ENCODE peak calls at places on chromosomes 5 and 9, in nine cellular contexts. M is activated naive CD4-positive, alpha-beta T cell treated with anti-CD3 and anti-CD28 coated beads, Interleukin-2, amount 50 U/mL, for 72 hours; R is stimulated activated CD8-positive, alpha-beta memory T cell treated with anti-CD3 and anti-CD28 coated beads, Interleukin-15, amount 100 ng/mL, for 24 hours; Q is Daoy; Z is germinal center; L is cardiac muscle cell; S is MV-4-11; P is 8988T; U is fibroblast of the aortic adventitia. F is an unnamed sample.

GRCh38 chr9:112075009-112075378 is 100.1 kb downstream of the SUSD1 start:
- DNase-seq in M (no peak), R (no peak), Q (no peak), Z (no peak), L (no peak), S (no peak), P (no peak), U (no peak), F (no peak)

GRCh38 chr5:17275279-17276158 is 58.1 kb downstream of the BASP1 start:
- DNase-seq in M (no peak), R (no peak), Q (no peak), Z (no peak), L (no peak), S (no peak), P (no peak), U (no peak), F (no peak)

GRCh38 chr5:163489055-163489744 is 16.2 kb upstream of the MAT2B start:
- DNase-seq in M (no peak), R (no peak), Q (no peak), Z (no peak), L (no peak), S (peak), P (no peak), U (peak), F (peak)

GRCh38 chr9:113516840-113517577 is 53.5 kb downstream of the RGS3 start:
- DNase-seq in M (peak), R (peak), Q (peak), Z (peak), L (peak), S (peak), P (no peak), U (no peak), F (peak)

GRCh38 chr5:125481506-125482455 is 735.3 kb upstream of the ZNF608 start:
- DNase-seq in M (no peak), R (no peak), Q (no peak), Z (no peak), L (no peak), S (no peak), P (no peak), U (no peak), F (no peak)

GRCh38 chr9:95775191-95775590 is 100.3 kb upstream of the ERCC6L2 start:
- DNase-seq in M (no peak), R (no peak), Q (no peak), Z (no peak), L (no peak), S (no peak), P (no peak), U (no peak), F (no peak)

GRCh38 chr9:2290382-2290781 is 275.2 kb downstream of the SMARCA2 start:
- DNase-seq in M (no peak), R (no peak), Q (no peak), Z (no peak), L (peak), S (no peak), P (no peak), U (no peak), F (no peak)

GRCh38 chr9:27154923-27155322 is 45.9 kb downstream of the TEK start:
- DNase-seq in M (no peak), R (no peak), Q (peak), Z (no peak), L (peak), S (no peak), P (no peak), U (peak), F (peak)

GRCh38 chr5:142012186-142012785 is 541 bp downstream of the GNPDA1 start:
- DNase-seq in M (peak), R (no peak), Q (peak), Z (peak), L (peak), S (peak), P (peak), U (peak), F (peak)

GRCh38 chr5:159893020-159893695 is 23.1 kb upstream of the ADRA1B start:
- DNase-seq in M (no peak), R (no peak), Q (no peak), Z (no peak), L (no peak), S (no peak), P (no peak), U (no peak), F (no peak)

GRCh38 chr5:108093186-108093585 is 288.7 kb downstream of the FBXL17 start:
- DNase-seq in M (no peak), R (no peak), Q (peak), Z (peak), L (peak), S (no peak), P (no peak), U (peak), F (peak)

GRCh38 chr5:71887680-71888079 is 168.6 kb downstream of the CARTPT start:
- DNase-seq in M (peak), R (no peak), Q (peak), Z (peak), L (peak), S (peak), P (no peak), U (peak), F (peak)

GRCh38 chr5:424259-425110 is 18.5 kb upstream of the EXOC3 start:
- DNase-seq in M (no peak), R (no peak), Q (no peak), Z (no peak), L (no peak), S (peak), P (no peak), U (no peak), F (no peak)

GRCh38 chr9:115039686-115040085 is 78.3 kb downstream of the TNC start:
- DNase-seq in M (no peak), R (no peak), Q (no peak), Z (no peak), L (no peak), S (no peak), P (no peak), U (no peak), F (no peak)

GRCh38 chr9:93698140-93698908 is 121.9 kb downstream of the PHF2 start:
- DNase-seq in M (no peak), R (no peak), Q (no peak), Z (no peak), L (no peak), S (no peak), P (no peak), U (no peak), F (no peak)